ENCODE peak calls at places on chromosome X, in eight cellular contexts. Q is IMR-90; N is naive B cell; T is stimulated activated CD4-positive, alpha-beta T cell treated with anti-CD3 and anti-CD28 coated beads, Interleukin-4, amount 100 ng/mL, for 1 hour; L is iris pigment epithelial cell; S is stomach; X is stimulated activated CD8-positive, alpha-beta memory T cell treated with anti-CD3 and anti-CD28 coated beads, Interleukin-7, amount 100 ng/mL, for 24 hours; K is amniotic stem cell. U is an unnamed sample.
A peak's percentile ranks its signal among the peaks of the same experiment; 100 is the strongest.

GRCh38 chrX:13932416-13932815 is 97.3 kb downstream of the GEMIN8 start:
- DNase-seq in Q (no peak), N (no peak), S (no peak), K (no peak), X (no peak), T (no peak), L (no peak), U (no peak)

GRCh38 chrX:153443476-153444332 is 2.2 kb downstream of the TREX2 start:
- DNase-seq in N (no peak), T (no peak), L (no peak), S (no peak), K (no peak), Q (no peak), X (no peak), U (no peak)

GRCh38 chrX:136768469-136769084 is 12.2 kb downstream of the ARHGEF6 start:
- DNase-seq in K (peak; percentile 19), N (no peak), S (no peak), X (no peak), L (peak; percentile 80), T (peak; percentile 44), Q (peak; percentile 83), U (no peak)

GRCh38 chrX:107716045-107716684 is 59.4 kb downstream of the TSC22D3 start:
- DNase-seq in T (no peak), Q (peak; percentile 21), L (no peak), X (no peak), K (no peak), N (no peak), S (no peak), U (no peak)

GRCh38 chrX:37745354-37745753 is 34.5 kb upstream of the CYBB start:
- DNase-seq in L (peak; percentile 66), T (peak; percentile 75), K (peak; percentile 42), N (peak; percentile 75), Q (peak; percentile 61), X (peak; percentile 57), S (peak; percentile 76), U (no peak)

GRCh38 chrX:39058724-39059123 is 257.5 kb downstream of the MID1IP1 start:
- DNase-seq in X (no peak), S (no peak), L (no peak), T (no peak), N (no peak), Q (no peak), K (no peak), U (no peak)

GRCh38 chrX:46173159-46173558 is 372.1 kb downstream of the ZNF674 start:
- DNase-seq in L (no peak), X (no peak), K (no peak), Q (no peak), T (no peak), N (no peak), S (no peak), U (no peak)

GRCh38 chrX:121802881-121803412 is 755.5 kb downstream of the GLUD2 start:
- DNase-seq in K (no peak), X (no peak), L (no peak), T (no peak), Q (no peak), S (no peak), N (no peak), U (no peak)

GRCh38 chrX:27915617-27916016 is 65.6 kb downstream of the DCAF8L1 start:
- DNase-seq in K (no peak), N (no peak), T (no peak), L (peak; percentile 60), Q (peak; percentile 24), X (no peak), S (no peak), U (no peak)

GRCh38 chrX:83845397-83845796 is 15.5 kb upstream of the CYLC1 start:
- DNase-seq in Q (peak; percentile 22), K (peak; percentile 23), T (no peak), N (peak; percentile 7), X (no peak), L (peak; percentile 31), S (no peak), U (peak; percentile 13)

GRCh38 chrX:6041630-6042029 is 187.0 kb downstream of the NLGN4X start:
- DNase-seq in X (no peak), Q (no peak), L (peak; percentile 16), N (no peak), S (no peak), K (no peak), T (no peak), U (no peak)

GRCh38 chrX:11406109-11406755 is 113.0 kb downstream of the AMELX start:
- DNase-seq in K (no peak), L (peak; percentile 20), N (no peak), X (no peak), T (no peak), S (no peak), Q (peak; percentile 76), U (no peak)

GRCh38 chrX:39857780-39858179 is 240.0 kb downstream of the BCOR start:
- DNase-seq in L (no peak), K (no peak), N (no peak), S (no peak), Q (no peak), T (peak; percentile 14), X (no peak), U (no peak)

GRCh38 chrX:41022579-41022978 is 62.7 kb upstream of the USP9X start:
- DNase-seq in T (no peak), S (no peak), N (no peak), L (peak; percentile 59), Q (peak; percentile 38), K (no peak), X (no peak), U (peak; percentile 14)

GRCh38 chrX:78331708-78332107 is 4.3 kb upstream of the CYSLTR1 start:
- DNase-seq in Q (no peak), N (no peak), K (no peak), L (no peak), S (no peak), X (no peak), T (no peak), U (no peak)

GRCh38 chrX:10549280-10549679 is 71.1 kb downstream of the MID1 start:
- DNase-seq in T (no peak), X (no peak), N (no peak), K (no peak), S (no peak), Q (no peak), L (no peak), U (no peak)

GRCh38 chrX:44223150-44223549 is 120.3 kb downstream of the EFHC2 start:
- DNase-seq in Q (peak; percentile 38), T (no peak), N (no peak), S (peak; percentile 57), K (peak; percentile 1), X (no peak), L (peak; percentile 56), U (no peak)

GRCh38 chrX:120791013-120791643 is 84.5 kb downstream of the CT47B1 start:
- DNase-seq in Q (peak; percentile 43), X (no peak), S (peak; percentile 43), T (no peak), L (peak; percentile 73), N (no peak), K (peak; percentile 7), U (no peak)

GRCh38 chrX:111168314-111168713 is 72.3 kb downstream of the PAK3 start:
- DNase-seq in T (no peak), N (no peak), X (no peak), K (peak; percentile 0), S (no peak), L (peak; percentile 5), Q (peak; percentile 0), U (no peak)

GRCh38 chrX:109533631-109534030 is 3.0 kb upstream of the NXT2 start:
- DNase-seq in L (peak; percentile 51), Q (peak; percentile 1), K (no peak), N (no peak), X (no peak), S (no peak), T (no peak), U (no peak)

GRCh38 chrX:101595739-101596419 is 21.9 kb downstream of the ARMCX6 start:
- DNase-seq in X (no peak), L (peak; percentile 68), S (no peak), K (peak; percentile 28), N (peak; percentile 53), T (no peak), Q (peak; percentile 75), U (peak; percentile 0)

GRCh38 chrX:136736690-136737089 is 44.0 kb downstream of the ARHGEF6 start:
- DNase-seq in X (no peak), S (no peak), L (no peak), T (no peak), Q (no peak), K (no peak), N (no peak), U (no peak)

GRCh38 chrX:49209434-49210251 is 9.7 kb upstream of the SYP start:
- DNase-seq in K (no peak), X (no peak), S (no peak), Q (no peak), T (no peak), N (no peak), L (no peak), U (no peak)

GRCh38 chrX:154840856-154841255 is 6.4 kb upstream of the SMIM9 start:
- DNase-seq in K (no peak), X (no peak), S (no peak), L (peak; percentile 69), T (no peak), Q (peak; percentile 70), N (peak; percentile 30), U (peak; percentile 22)

GRCh38 chrX:86349115-86349514 is 200.9 kb downstream of the DACH2 start:
- DNase-seq in Q (no peak), K (no peak), X (no peak), T (no peak), S (no peak), L (no peak), N (no peak), U (no peak)

U was measured in SW 1271.